ENCODE peak calls at places on chromosomes 13 and 19, in four cellular contexts. One of them, this sample, is unnamed.

GRCh38 chr19:55258476-55258827 is 365 bp downstream of the PPP6R1 start:
- DNase-seq in GM12878: no peak
- DNase-seq in H1: no peak
- DNase-seq in HepG2: no peak
- DNase-seq in this sample: peak; percentile 83

GRCh38 chr13:62747629-62748028 is 1332.0 kb upstream of the PCDH20 start:
- DNase-seq in GM12878: no peak
- DNase-seq in HepG2: no peak
- DNase-seq in H1: no peak
- DNase-seq in this sample: no peak

GRCh38 chr19:3607398-3608078 is 863 bp upstream of the TBXA2R start:
- DNase-seq in HepG2: no peak
- DNase-seq in GM12878: no peak
- DNase-seq in H1: no peak
- DNase-seq in this sample: peak; percentile 84

GRCh38 chr13:48526269-48526668 is 6.6 kb downstream of the RCBTB2 start:
- DNase-seq in GM12878: no peak
- DNase-seq in HepG2: no peak
- DNase-seq in H1: no peak
- DNase-seq in this sample: no peak

GRCh38 chr19:21335721-21336120 is 6.5 kb upstream of the ZNF708 start:
- DNase-seq in H1: no peak
- DNase-seq in HepG2: no peak
- DNase-seq in GM12878: no peak
- DNase-seq in this sample: no peak

GRCh38 chr19:50430888-50431342 is 1.8 kb upstream of the MYBPC2 start:
- DNase-seq in GM12878: no peak
- DNase-seq in HepG2: no peak
- DNase-seq in H1: no peak
- DNase-seq in this sample: no peak

GRCh38 chr19:29671393-29672076 is 6.3 kb downstream of the PLEKHF1 start:
- DNase-seq in H1: no peak
- DNase-seq in GM12878: peak; percentile 88
- DNase-seq in HepG2: peak; percentile 76
- DNase-seq in this sample: peak; percentile 62

GRCh38 chr19:21256722-21257121 is 72.5 kb downstream of the ZNF708 start:
- DNase-seq in GM12878: no peak
- DNase-seq in HepG2: peak; percentile 48
- DNase-seq in H1: peak; percentile 25
- DNase-seq in this sample: peak; percentile 34

GRCh38 chr19:16671652-16672274 is 10.8 kb downstream of the TMEM38A start:
- DNase-seq in GM12878: no peak
- DNase-seq in HepG2: no peak
- DNase-seq in H1: no peak
- DNase-seq in this sample: no peak

GRCh38 chr19:49430678-49431329 is 5.6 kb downstream of the GFY start:
- DNase-seq in GM12878: no peak
- DNase-seq in HepG2: no peak
- DNase-seq in H1: no peak
- DNase-seq in this sample: peak; percentile 74

GRCh38 chr13:41589434-41589833 is 132.1 kb downstream of the RGCC start:
- DNase-seq in HepG2: no peak
- DNase-seq in H1: no peak
- DNase-seq in GM12878: no peak
- DNase-seq in this sample: no peak

GRCh38 chr13:47892374-47892773 is 108.7 kb downstream of the SUCLA2 start:
- DNase-seq in H1: no peak
- DNase-seq in GM12878: no peak
- DNase-seq in HepG2: no peak
- DNase-seq in this sample: no peak

GRCh38 chr13:73428137-73428536 is 369.3 kb downstream of the KLF5 start:
- DNase-seq in HepG2: no peak
- DNase-seq in GM12878: no peak
- DNase-seq in H1: no peak
- DNase-seq in this sample: no peak
- TF ChIP-seq ZNF274 in HepG2: no peak
- TF ChIP-seq ZNF274 in GM12878: no peak
- TF ChIP-seq ZNF274 in H1: no peak
- TF ChIP-seq ZNF274 in this sample: no peak

DNA sequence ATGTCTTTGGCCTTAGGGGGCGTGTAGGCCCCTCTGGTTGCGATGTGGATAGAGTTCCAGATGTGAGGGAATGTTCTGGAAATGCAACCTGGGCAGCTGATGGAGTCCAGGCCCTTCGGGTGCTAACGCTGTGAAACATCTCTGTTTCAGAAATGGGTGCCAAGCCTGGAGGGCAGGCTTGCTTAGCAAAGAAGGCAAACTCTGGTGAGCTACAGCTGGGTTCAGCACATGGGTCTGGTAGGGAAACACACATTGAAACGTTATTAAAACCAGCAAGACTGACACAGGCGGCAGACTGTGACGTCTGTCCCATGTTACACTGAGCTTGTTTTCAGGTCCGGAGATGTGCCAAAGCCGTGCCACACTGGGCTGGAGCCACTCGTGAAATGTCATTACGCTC is 8.6 kb upstream of the CDC16 start:
- DNase-seq in GM12878: no peak
- DNase-seq in H1: no peak
- DNase-seq in HepG2: no peak
- DNase-seq in this sample: no peak
- TF ChIP-seq CBX5 in GM12878: no peak
- TF ChIP-seq CBX5 in H1: no peak
- TF ChIP-seq CBX5 in HepG2: no peak
- TF ChIP-seq CBX5 in this sample: no peak

GRCh38 chr19:57141699-57142098 is 3.3 kb downstream of the ZIM3 start:
- DNase-seq in GM12878: no peak
- DNase-seq in H1: no peak
- DNase-seq in HepG2: no peak
- DNase-seq in this sample: no peak
- TF ChIP-seq ZNF274 in GM12878: no peak
- TF ChIP-seq ZNF274 in H1: no peak
- TF ChIP-seq ZNF274 in HepG2: no peak
- TF ChIP-seq ZNF274 in this sample: no peak

DNA sequence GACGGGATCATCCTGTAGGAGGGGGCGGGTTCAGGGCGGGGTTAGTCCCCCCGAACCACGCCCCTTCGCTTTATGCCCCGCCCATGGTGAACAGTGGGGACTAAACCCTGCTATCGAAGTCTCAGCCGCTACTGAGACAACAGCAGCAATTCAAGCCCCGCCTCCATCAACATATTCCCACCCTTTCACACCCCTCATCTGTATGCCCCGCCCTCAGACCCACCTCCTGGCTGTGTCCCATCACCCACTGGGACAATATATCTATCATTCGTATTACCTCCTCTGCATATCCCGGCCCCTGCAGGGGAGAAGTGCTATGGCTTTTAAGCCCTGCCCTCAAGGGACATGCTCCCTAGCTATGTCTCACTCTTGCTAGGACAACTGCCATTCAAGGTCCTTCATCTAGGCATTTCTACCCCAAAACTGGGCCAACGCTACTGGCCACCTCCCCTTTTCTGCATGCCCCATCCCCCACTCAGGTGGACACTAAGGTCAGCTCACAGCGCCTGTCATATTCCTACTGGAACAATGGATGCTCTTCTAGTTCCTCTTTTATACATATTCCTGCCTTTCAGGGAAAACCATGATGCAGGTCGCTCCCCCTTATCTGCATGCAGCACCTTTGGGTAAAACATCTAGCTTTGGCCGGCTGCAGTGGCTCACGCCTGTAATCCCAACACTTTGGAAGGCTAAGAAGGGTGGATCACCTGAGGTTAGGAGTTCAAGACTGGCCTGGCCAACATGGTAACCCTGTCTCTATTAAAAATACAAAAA is 11.9 kb downstream of the LRFN1 start:
- DNase-seq in HepG2: no peak
- DNase-seq in GM12878: no peak
- DNase-seq in H1: peak; percentile 70
- DNase-seq in this sample: peak; percentile 72
- TF ChIP-seq CBX5 in HepG2: no peak
- TF ChIP-seq CBX5 in GM12878: no peak
- TF ChIP-seq CBX5 in H1: no peak
- TF ChIP-seq CBX5 in this sample: no peak

DNA sequence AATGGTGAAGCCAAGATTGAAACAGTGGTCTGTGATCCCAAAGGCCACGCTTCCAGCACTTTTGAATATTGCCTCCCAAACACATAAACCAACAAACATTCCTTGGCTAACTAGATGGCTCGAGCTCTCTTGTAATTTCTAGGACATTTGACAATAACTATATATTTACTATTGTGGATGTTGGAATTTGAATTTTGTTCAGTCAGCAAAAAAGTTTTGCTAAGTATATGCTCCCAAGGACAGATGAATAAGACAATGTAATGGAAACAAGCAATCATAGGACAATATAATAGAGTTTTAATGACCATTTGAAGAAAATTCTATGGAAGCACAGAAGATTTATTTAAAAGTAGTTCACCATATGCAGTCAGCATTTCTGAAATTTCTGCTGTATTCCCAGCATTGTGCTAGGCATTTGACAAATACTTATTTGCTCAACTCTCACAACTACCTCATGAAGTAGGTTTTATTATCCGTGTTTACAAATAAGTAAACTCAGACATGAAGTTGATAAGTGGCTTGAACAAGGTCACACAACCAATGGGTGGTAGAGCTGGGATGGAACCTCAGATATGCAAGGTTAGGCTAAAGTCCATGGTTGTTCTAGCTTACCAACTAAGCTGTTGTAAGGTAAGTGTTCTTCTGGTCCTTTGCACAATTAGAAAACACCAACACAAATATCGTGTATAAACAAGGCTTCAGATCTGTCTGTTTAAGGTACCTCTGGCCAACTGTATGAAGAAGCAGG is 205.1 kb downstream of the NUFIP1 start:
- DNase-seq in GM12878: no peak
- DNase-seq in H1: no peak
- DNase-seq in HepG2: peak; percentile 20
- DNase-seq in this sample: no peak
- TF ChIP-seq ZNF274 in GM12878: no peak
- TF ChIP-seq ZNF274 in H1: no peak
- TF ChIP-seq ZNF274 in HepG2: no peak
- TF ChIP-seq ZNF274 in this sample: no peak

This sample was measured in K562.